ENCODE peak calls at places on chromosomes 11 and 22, in ten cellular contexts. A, H, M, X, I, B, O, T, V and F are unnamed samples.

GRCh38 chr22:33539902-33540751 is 380.1 kb downstream of the LARGE1 start:
- DNase-seq in A (no peak), H (peak; percentile 58), M (peak; percentile 74), X (no peak), I (no peak), B (no peak), O (peak; percentile 86), T (peak; percentile 90), V (peak; percentile 5), F (no peak)

GRCh38 chr22:47125603-47126002 is 363.2 kb downstream of the TBC1D22A start:
- DNase-seq in A (no peak), H (peak; percentile 28), M (peak; percentile 48), X (no peak), I (peak; percentile 52), B (no peak), O (no peak), T (no peak), V (no peak), F (no peak)

GRCh38 chr11:128686745-128687177 is 7.1 kb upstream of the FLI1 start:
- DNase-seq in A (no peak), H (no peak), M (peak; percentile 81), X (no peak), I (no peak), B (no peak), O (peak; percentile 52), T (peak; percentile 70), V (peak; percentile 50), F (peak; percentile 51)

GRCh38 chr22:33350391-33350955 is 292.3 kb upstream of the SYN3 start:
- DNase-seq in A (no peak), H (no peak), M (no peak), X (no peak), I (no peak), B (no peak), O (no peak), T (no peak), V (no peak), F (no peak)

GRCh38 chr22:18111759-18112330 is 1.2 kb downstream of the TUBA8 start:
- DNase-seq in A (no peak), H (no peak), M (peak; percentile 81), X (no peak), I (no peak), B (no peak), O (peak; percentile 51), T (no peak), V (no peak), F (no peak)

GRCh38 chr11:47565340-47566165 is at the start of gene PTPMT1:
- DNase-seq in A (no peak), H (peak; percentile 55), M (peak; percentile 89), X (no peak), I (peak; percentile 86), B (no peak), O (peak; percentile 77), T (peak; percentile 87), V (peak; percentile 61), F (peak; percentile 66)

GRCh38 chr11:27497284-27497866 is 9.2 kb downstream of the LIN7C start:
- DNase-seq in A (no peak), H (no peak), M (no peak), X (no peak), I (peak; percentile 21), B (no peak), O (no peak), T (no peak), V (peak; percentile 27), F (no peak)

GRCh38 chr22:48734359-48734758 is 1093.3 kb downstream of the BRD1 start:
- DNase-seq in A (no peak), H (no peak), M (peak; percentile 40), X (no peak), I (no peak), B (no peak), O (no peak), T (no peak), V (no peak), F (no peak)

GRCh38 chr22:20430641-20431519 is 6.7 kb downstream of the SCARF2 start:
- DNase-seq in A (no peak), H (peak; percentile 73), M (peak; percentile 79), X (no peak), I (peak; percentile 79), B (no peak), O (peak; percentile 64), T (peak; percentile 80), V (no peak), F (no peak)

GRCh38 chr11:62193954-62194353 is 3.9 kb downstream of the SCGB1D1 start:
- DNase-seq in A (no peak), H (no peak), M (no peak), X (no peak), I (peak; percentile 32), B (no peak), O (no peak), T (no peak), V (no peak), F (no peak)

GRCh38 chr22:42697542-42698013 is 23.1 kb downstream of the A4GALT start:
- DNase-seq in A (no peak), H (peak; percentile 59), M (peak; percentile 90), X (no peak), I (no peak), B (no peak), O (peak; percentile 66), T (peak; percentile 97), V (peak; percentile 73), F (no peak)

GRCh38 chr11:120413480-120413879 is 77.3 kb downstream of the ARHGEF12 start:
- DNase-seq in A (no peak), H (no peak), M (no peak), X (no peak), I (no peak), B (no peak), O (no peak), T (no peak), V (peak; percentile 85), F (no peak)

DNA sequence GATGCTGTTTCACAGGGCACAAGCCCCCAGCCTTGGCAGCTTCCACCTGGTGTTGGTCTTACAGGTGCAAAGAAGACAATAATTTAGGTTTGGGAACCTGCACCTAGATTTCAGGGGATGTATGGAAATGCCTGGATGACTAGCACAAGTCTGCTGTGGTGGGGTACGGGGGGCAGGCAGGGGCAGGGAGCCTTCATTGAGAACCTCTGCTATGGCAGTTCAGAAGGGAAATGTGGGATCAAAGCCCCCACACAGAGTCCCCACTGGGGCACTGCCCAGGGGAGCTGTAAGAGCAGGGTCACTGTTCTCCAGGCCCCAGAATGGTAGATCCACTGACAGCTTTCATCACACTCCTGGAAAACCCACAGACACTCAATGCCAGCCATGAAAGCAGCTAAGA is 686.5 kb downstream of the FAM181B start:
- DNase-seq in A (no peak), H (no peak), M (no peak), X (no peak), I (no peak), B (no peak), O (no peak), T (no peak), V (no peak), F (no peak)
- TF ChIP-seq POLR2A in A (no peak), H (no peak), M (no peak), X (no peak), I (no peak), B (no peak), O (no peak), T (no peak), V (no peak), F (no peak)

GRCh38 chr11:17720796-17721171 is 1.4 kb downstream of the MYOD1 start:
- DNase-seq in A (no peak), H (no peak), M (no peak), X (no peak), I (no peak), B (no peak), O (no peak), T (no peak), V (no peak), F (no peak)

GRCh38 chr11:17718015-17718414 is 1.4 kb upstream of the MYOD1 start:
- DNase-seq in A (no peak), H (no peak), M (no peak), X (no peak), I (no peak), B (no peak), O (no peak), T (no peak), V (no peak), F (no peak)

GRCh38 chr11:17718510-17718962 is 835 bp upstream of the MYOD1 start:
- DNase-seq in A (no peak), H (no peak), M (no peak), X (no peak), I (no peak), B (no peak), O (no peak), T (no peak), V (no peak), F (no peak)

GRCh38 chr11:17719940-17720795 is 797 bp downstream of the MYOD1 start:
- DNase-seq in A (no peak), H (no peak), M (no peak), X (no peak), I (no peak), B (no peak), O (no peak), T (no peak), V (no peak), F (no peak)

GRCh38 chr11:17719028-17719939 is at the start of gene MYOD1:
- DNase-seq in A (no peak), H (no peak), M (no peak), X (no peak), I (no peak), B (no peak), O (no peak), T (peak; percentile 63), V (no peak), F (no peak)
- TF ChIP-seq POLR2A in A (no peak), H (no peak), M (no peak), X (no peak), I (no peak), B (no peak), O (no peak), T (no peak), V (no peak), F (no peak)

GRCh38 chr22:40951795-40952602 is 821 bp downstream of the RBX1 start:
- DNase-seq in A (no peak), H (no peak), M (no peak), X (peak; percentile 33), I (no peak), B (no peak), O (no peak), T (no peak), V (peak; percentile 15), F (no peak)
- TF ChIP-seq POLR2A in A (peak; percentile 1), H (peak; percentile 24), M (no peak), X (no peak), I (peak; percentile 57), B (peak; percentile 79), O (no peak), T (peak; percentile 40), V (no peak), F (peak; percentile 40)

DNA sequence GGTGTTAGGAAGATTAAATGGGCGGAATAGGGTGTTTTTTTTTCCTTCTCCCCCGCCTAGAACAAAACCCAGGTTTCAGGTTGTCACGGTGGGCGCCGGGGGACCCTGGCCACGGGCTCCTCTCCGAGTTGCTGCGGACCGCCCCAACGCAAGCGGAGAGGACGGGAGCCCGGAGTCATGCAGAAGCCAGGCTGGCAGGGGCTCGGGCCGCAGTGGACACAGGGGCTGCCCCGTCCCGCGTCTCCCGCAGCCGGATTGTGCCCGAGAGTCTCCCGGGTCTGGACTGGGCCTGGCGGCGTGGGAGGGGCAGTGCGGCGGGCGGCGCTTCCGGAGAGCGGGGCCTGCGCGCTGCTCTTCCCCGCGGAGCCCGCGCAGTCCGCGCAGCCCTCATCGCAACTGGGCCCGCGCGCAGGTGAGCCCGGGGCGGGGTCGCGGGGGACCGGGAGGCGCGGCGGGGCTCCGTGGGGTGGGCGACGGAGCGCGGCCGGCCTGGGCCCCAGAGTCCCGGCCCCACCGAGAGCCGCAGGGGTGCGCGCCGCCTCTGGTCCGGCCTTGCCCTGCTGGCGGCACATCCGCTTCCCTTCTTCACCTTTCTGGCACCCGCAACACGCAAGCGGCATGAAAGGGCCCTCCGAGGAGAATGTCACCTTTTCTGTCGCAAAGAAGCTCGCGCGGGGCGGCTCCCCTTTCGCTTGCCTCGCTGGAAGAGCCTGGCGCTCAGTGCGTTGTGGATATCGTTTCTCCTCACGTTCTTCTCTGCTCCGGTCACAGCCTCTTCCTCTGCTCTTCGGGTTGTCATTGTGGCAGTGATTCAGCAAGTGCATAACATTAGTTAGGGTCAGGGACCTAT is at the start of gene TIRAP:
- DNase-seq in A (no peak), H (peak; percentile 33), M (peak; percentile 88), X (no peak), I (peak; percentile 80), B (no peak), O (peak; percentile 73), T (peak; percentile 86), V (peak; percentile 42), F (peak; percentile 62)
- TF ChIP-seq POLR2A in A (peak; percentile 62), H (peak; percentile 83), M (no peak), X (peak; percentile 81), I (peak; percentile 61), B (peak; percentile 66), O (no peak), T (peak; percentile 14), V (peak; percentile 31), F (peak; percentile 73)